ENCODE peak calls at places on chromosomes 7 and 10, in seven cellular contexts. L is ureter; R is amygdala; T is activated T-helper 1 cell treated with anti-CD3 and anti-CD28 coated beads, Interleukin-12 subunit alpha, Interleukin-12 subunit beta, Interleukin-2, Interleukin-4 antibody, amounts not matched to agents 30 ng/mL and 10 ng/mL and 1 ng/mL, durations not matched to agents 14 hours and 24 hours and 36 hours; U is HCT116; S is activated CD4-positive, alpha-beta T cell treated with anti-CD3 and anti-CD28 coated beads, Interleukin-2, amount 50 U/mL, for 24 hours; P is AG08395. Q is an unnamed sample.

GRCh38 chr10:129863231-129863663 is 100.8 kb downstream of the EBF3 start:
- DNase-seq in T (no peak), P (no peak), U (no peak), R (no peak), S (no peak), L (no peak), Q (no peak)

GRCh38 chr7:98922392-98923107 is 44.2 kb downstream of the TRRAP start:
- DNase-seq in R (peak; percentile 7), S (no peak), U (no peak), L (no peak), P (peak; percentile 71), T (no peak), Q (no peak)

GRCh38 chr7:143252002-143252401 is 11.2 kb upstream of the GSTK1 start:
- DNase-seq in U (no peak), L (no peak), P (no peak), S (no peak), T (no peak), R (no peak), Q (no peak)

GRCh38 chr10:73494877-73495225 is 973 bp downstream of the PPP3CB start:
- DNase-seq in S (no peak), L (no peak), P (no peak), U (no peak), T (no peak), R (no peak), Q (no peak)

GRCh38 chr7:71613316-71613715 is 481.4 kb downstream of the GALNT17 start:
- DNase-seq in U (no peak), S (no peak), L (no peak), T (no peak), P (no peak), R (no peak), Q (no peak)

GRCh38 chr10:110758898-110759297 is 112.8 kb upstream of the PDCD4 start:
- DNase-seq in P (peak; percentile 66), T (no peak), L (no peak), U (no peak), R (no peak), S (no peak), Q (no peak)

GRCh38 chr7:155644971-155645509 is 579 bp downstream of the RBM33 start:
- DNase-seq in U (no peak), R (peak; percentile 33), P (peak; percentile 50), T (peak; percentile 14), L (no peak), S (no peak), Q (peak; percentile 52)

GRCh38 chr10:88299787-88300186 is 283.3 kb downstream of the RNLS start:
- DNase-seq in L (no peak), R (no peak), U (no peak), S (no peak), P (no peak), T (no peak), Q (no peak)

GRCh38 chr10:114477285-114477684 is 73.0 kb upstream of the AFAP1L2 start:
- DNase-seq in P (no peak), S (no peak), R (no peak), T (no peak), L (peak; percentile 44), U (no peak), Q (no peak)

GRCh38 chr10:24971374-24971773 is 19.0 kb upstream of the PRTFDC1 start:
- DNase-seq in U (no peak), L (no peak), R (no peak), P (no peak), T (no peak), S (no peak), Q (no peak)

GRCh38 chr7:16514271-16514670 is 12.4 kb upstream of the LRRC72 start:
- DNase-seq in P (no peak), T (no peak), U (no peak), L (no peak), S (no peak), R (no peak), Q (no peak)

GRCh38 chr7:50362712-50363282 is 58.3 kb downstream of the IKZF1 start:
- DNase-seq in L (no peak), S (no peak), R (no peak), P (no peak), T (peak; percentile 47), U (no peak), Q (peak; percentile 26)

GRCh38 chr10:43043342-43043772 is 33.5 kb upstream of the RET start:
- DNase-seq in P (no peak), R (no peak), T (no peak), S (no peak), L (peak; percentile 27), U (no peak), Q (no peak)

GRCh38 chr7:35565927-35566326 is 129.0 kb downstream of the HERPUD2 start:
- DNase-seq in L (no peak), T (no peak), U (no peak), P (no peak), R (no peak), S (no peak), Q (no peak)

GRCh38 chr10:32065871-32066270 is 9.6 kb upstream of the KIF5B start:
- DNase-seq in U (no peak), T (no peak), R (no peak), L (no peak), S (no peak), P (peak; percentile 48), Q (no peak)

GRCh38 chr7:157560710-157561522 is 224.1 kb downstream of the DNAJB6 start:
- DNase-seq in U (no peak), T (no peak), R (no peak), S (no peak), L (no peak), P (no peak), Q (no peak)

GRCh38 chr10:89206402-89207180 is 526 bp downstream of the CH25H start:
- DNase-seq in T (peak; percentile 18), R (no peak), L (peak; percentile 46), S (peak; percentile 6), U (no peak), P (peak; percentile 29), Q (peak; percentile 21)

GRCh38 chr10:122021828-122022227 is 32.9 kb downstream of the TACC2 start:
- DNase-seq in S (no peak), U (no peak), R (no peak), P (no peak), L (no peak), T (no peak), Q (no peak)

Q was measured in stimulated activated naive CD4-positive, alpha-beta T cell treated with Interleukin-2 at 50 U/mL for 16 hours.